ENCODE peak calls at places on chromosomes 7 and 10, in seven cellular contexts. One of them, this sample, is unnamed.

GRCh38 chr10:88372051-88372450 is 211.1 kb downstream of the RNLS start:
- DNase-seq in HAP-1: no peak
- DNase-seq in WERI-Rb-1: peak; percentile 61
- DNase-seq in body of pancreas: no peak
- DNase-seq in adrenal gland: no peak
- DNase-seq in mammary epithelial cell: no peak
- DNase-seq in psoas muscle: no peak
- DNase-seq in this sample: no peak

GRCh38 chr10:72846225-72846624 is 47.3 kb upstream of the OIT3 start:
- DNase-seq in HAP-1: no peak
- DNase-seq in WERI-Rb-1: no peak
- DNase-seq in body of pancreas: no peak
- DNase-seq in adrenal gland: no peak
- DNase-seq in mammary epithelial cell: peak; percentile 95
- DNase-seq in psoas muscle: no peak
- DNase-seq in this sample: no peak

GRCh38 chr10:27745380-27745718 is 270 bp downstream of the MKX start:
- DNase-seq in HAP-1: no peak
- DNase-seq in WERI-Rb-1: no peak
- DNase-seq in body of pancreas: no peak
- DNase-seq in adrenal gland: no peak
- DNase-seq in mammary epithelial cell: no peak
- DNase-seq in psoas muscle: peak; percentile 44
- DNase-seq in this sample: no peak

GRCh38 chr7:111232249-111233084 is 141.5 kb downstream of the LRRN3 start:
- DNase-seq in HAP-1: no peak
- DNase-seq in WERI-Rb-1: no peak
- DNase-seq in body of pancreas: no peak
- DNase-seq in adrenal gland: no peak
- DNase-seq in mammary epithelial cell: peak; percentile 56
- DNase-seq in psoas muscle: no peak
- DNase-seq in this sample: no peak

GRCh38 chr7:111855842-111856227 is 293.5 kb upstream of the IMMP2L start:
- DNase-seq in HAP-1: no peak
- DNase-seq in WERI-Rb-1: peak; percentile 47
- DNase-seq in body of pancreas: peak; percentile 35
- DNase-seq in adrenal gland: no peak
- DNase-seq in mammary epithelial cell: no peak
- DNase-seq in psoas muscle: no peak
- DNase-seq in this sample: no peak

GRCh38 chr10:70807566-70807965 is 8.2 kb upstream of the SGPL1 start:
- DNase-seq in HAP-1: no peak
- DNase-seq in WERI-Rb-1: no peak
- DNase-seq in body of pancreas: no peak
- DNase-seq in adrenal gland: no peak
- DNase-seq in mammary epithelial cell: peak; percentile 10
- DNase-seq in psoas muscle: no peak
- DNase-seq in this sample: no peak

GRCh38 chr7:513521-514166 is 6.0 kb downstream of the PDGFA start:
- DNase-seq in HAP-1: no peak
- DNase-seq in WERI-Rb-1: no peak
- DNase-seq in body of pancreas: peak; percentile 52
- DNase-seq in adrenal gland: no peak
- DNase-seq in mammary epithelial cell: peak; percentile 55
- DNase-seq in psoas muscle: no peak
- DNase-seq in this sample: no peak

GRCh38 chr7:24073651-24074420 is 210.2 kb upstream of the NPY start:
- DNase-seq in HAP-1: no peak
- DNase-seq in WERI-Rb-1: no peak
- DNase-seq in body of pancreas: no peak
- DNase-seq in adrenal gland: no peak
- DNase-seq in mammary epithelial cell: no peak
- DNase-seq in psoas muscle: no peak
- DNase-seq in this sample: no peak

GRCh38 chr7:85622059-85622458 is 435.2 kb upstream of the SEMA3D start:
- DNase-seq in HAP-1: no peak
- DNase-seq in WERI-Rb-1: no peak
- DNase-seq in body of pancreas: no peak
- DNase-seq in adrenal gland: no peak
- DNase-seq in mammary epithelial cell: no peak
- DNase-seq in psoas muscle: no peak
- DNase-seq in this sample: no peak

GRCh38 chr7:71694678-71695077 is 562.7 kb downstream of the GALNT17 start:
- DNase-seq in HAP-1: no peak
- DNase-seq in WERI-Rb-1: no peak
- DNase-seq in body of pancreas: no peak
- DNase-seq in adrenal gland: peak; percentile 11
- DNase-seq in mammary epithelial cell: no peak
- DNase-seq in psoas muscle: no peak
- DNase-seq in this sample: no peak

GRCh38 chr10:22365644-22366565 is 20.6 kb downstream of the SPAG6 start:
- DNase-seq in HAP-1: peak; percentile 80
- DNase-seq in WERI-Rb-1: no peak
- DNase-seq in body of pancreas: no peak
- DNase-seq in adrenal gland: no peak
- DNase-seq in mammary epithelial cell: no peak
- DNase-seq in psoas muscle: no peak
- DNase-seq in this sample: no peak

GRCh38 chr10:47034511-47035051 is 123.4 kb downstream of the PTPN20 start:
- DNase-seq in HAP-1: no peak
- DNase-seq in WERI-Rb-1: peak; percentile 17
- DNase-seq in body of pancreas: peak; percentile 2
- DNase-seq in adrenal gland: peak; percentile 92
- DNase-seq in mammary epithelial cell: no peak
- DNase-seq in psoas muscle: peak; percentile 19
- DNase-seq in this sample: no peak

DNA sequence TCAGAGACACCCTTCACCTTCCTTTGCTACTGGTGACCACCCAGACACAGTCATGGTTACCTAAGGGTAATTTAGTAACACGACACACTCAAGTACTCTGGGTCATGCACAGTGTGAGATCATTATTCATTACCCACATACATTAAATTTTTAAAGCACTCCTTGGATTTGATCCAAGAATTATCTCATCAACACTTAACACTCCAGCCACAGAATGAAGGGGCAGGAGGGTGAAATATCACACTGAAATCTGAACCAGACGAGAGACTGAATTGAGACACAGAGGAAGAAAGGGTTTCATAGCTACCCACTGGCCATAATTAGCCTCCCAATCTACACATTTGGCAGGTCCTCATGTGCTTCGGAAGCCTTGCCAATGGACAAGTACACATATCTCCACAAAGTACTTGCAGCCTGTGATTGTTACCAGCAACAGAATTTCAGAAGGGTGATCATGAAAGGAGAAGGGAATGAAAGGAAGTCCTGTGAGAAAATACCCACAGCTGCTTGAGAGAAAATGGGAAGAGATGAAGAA is 189.3 kb downstream of the POLR1F start:
- DNase-seq in HAP-1: no peak
- DNase-seq in WERI-Rb-1: no peak
- DNase-seq in body of pancreas: no peak
- DNase-seq in adrenal gland: no peak
- DNase-seq in mammary epithelial cell: peak; percentile 64
- DNase-seq in psoas muscle: no peak
- DNase-seq in this sample: no peak
- H3K9me3 ChIP-seq in HAP-1: no peaks in the 10 kb centered on the region
- H3K9me3 ChIP-seq in WERI-Rb-1: no peaks in the 10 kb centered on the region
- H3K9me3 ChIP-seq in body of pancreas: no peaks in the 10 kb centered on the region
- H3K9me3 ChIP-seq in adrenal gland: no peaks in the 10 kb centered on the region
- H3K9me3 ChIP-seq in mammary epithelial cell: no peaks in the 10 kb centered on the region
- H3K9me3 ChIP-seq in psoas muscle: no peaks in the 10 kb centered on the region
- H3K9me3 ChIP-seq in this sample: no peaks in the 10 kb centered on the region

GRCh38 chr7:157926521-157927167 is 589.8 kb downstream of the DNAJB6 start:
- DNase-seq in HAP-1: no peak
- DNase-seq in WERI-Rb-1: no peak
- DNase-seq in body of pancreas: no peak
- DNase-seq in adrenal gland: no peak
- DNase-seq in mammary epithelial cell: no peak
- DNase-seq in psoas muscle: no peak
- DNase-seq in this sample: no peak

GRCh38 chr7:157927313-157927925 is 590.6 kb downstream of the DNAJB6 start:
- DNase-seq in HAP-1: no peak
- DNase-seq in WERI-Rb-1: no peak
- DNase-seq in body of pancreas: no peak
- DNase-seq in adrenal gland: no peak
- DNase-seq in mammary epithelial cell: no peak
- DNase-seq in psoas muscle: no peak
- DNase-seq in this sample: no peak

GRCh38 chr7:157925383-157925875 is 588.6 kb downstream of the DNAJB6 start:
- DNase-seq in HAP-1: no peak
- DNase-seq in WERI-Rb-1: no peak
- DNase-seq in body of pancreas: no peak
- DNase-seq in adrenal gland: no peak
- DNase-seq in mammary epithelial cell: no peak
- DNase-seq in psoas muscle: no peak
- DNase-seq in this sample: no peak

GRCh38 chr7:157926107-157926506 is 589.3 kb downstream of the DNAJB6 start:
- DNase-seq in HAP-1: no peak
- DNase-seq in WERI-Rb-1: no peak
- DNase-seq in body of pancreas: no peak
- DNase-seq in adrenal gland: no peak
- DNase-seq in mammary epithelial cell: no peak
- DNase-seq in psoas muscle: no peak
- DNase-seq in this sample: no peak

DNA sequence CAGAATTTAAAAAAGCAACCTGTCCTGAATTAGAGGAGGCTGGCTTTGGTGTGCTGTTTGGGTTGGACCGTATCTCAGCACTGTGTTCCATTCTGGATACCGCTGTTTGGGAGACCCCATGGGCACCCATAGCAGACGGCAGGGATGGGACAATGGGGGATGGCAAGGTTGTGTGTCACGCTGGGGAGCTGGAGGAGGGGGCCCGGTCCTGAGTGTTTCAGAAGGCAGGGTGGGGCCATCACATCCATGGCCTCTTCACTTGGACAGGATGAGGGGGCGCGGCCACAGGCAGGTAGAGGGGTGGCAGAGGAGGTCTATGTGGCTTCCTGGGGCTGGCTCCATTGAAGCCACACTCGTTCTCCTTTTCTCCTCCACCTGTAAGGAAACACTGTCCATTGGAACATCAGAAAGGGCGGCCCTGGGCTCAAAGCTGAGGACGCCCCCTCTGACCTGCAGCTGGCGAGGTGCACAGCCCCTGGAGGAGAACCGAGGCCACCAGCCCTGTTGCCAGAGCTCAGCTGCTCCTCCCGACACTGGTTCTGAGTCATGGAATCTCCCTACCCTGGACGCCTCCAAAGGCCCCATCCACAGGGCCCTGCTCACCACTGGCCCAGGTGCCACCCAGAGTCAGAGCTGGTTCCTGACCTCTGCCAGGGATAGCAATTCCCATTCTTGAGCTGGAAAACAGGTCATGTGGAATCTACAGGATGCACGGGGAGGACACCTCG is 587.3 kb downstream of the DNAJB6 start:
- DNase-seq in HAP-1: no peak
- DNase-seq in WERI-Rb-1: no peak
- DNase-seq in body of pancreas: no peak
- DNase-seq in adrenal gland: no peak
- DNase-seq in mammary epithelial cell: no peak
- DNase-seq in psoas muscle: no peak
- DNase-seq in this sample: no peak
- H3K9me3 ChIP-seq in HAP-1: no peaks in the 10 kb centered on the region
- H3K9me3 ChIP-seq in WERI-Rb-1: no peaks in the 10 kb centered on the region
- H3K9me3 ChIP-seq in body of pancreas: no peaks in the 10 kb centered on the region
- H3K9me3 ChIP-seq in adrenal gland: no peaks in the 10 kb centered on the region
- H3K9me3 ChIP-seq in mammary epithelial cell: peaks cover 44% of the 10 kb centered on the region
- H3K9me3 ChIP-seq in psoas muscle: no peaks in the 10 kb centered on the region
- H3K9me3 ChIP-seq in this sample: no peaks in the 10 kb centered on the region

GRCh38 chr7:158284617-158285382 is 302.8 kb downstream of the PTPRN2 start:
- DNase-seq in HAP-1: no peak
- DNase-seq in WERI-Rb-1: no peak
- DNase-seq in body of pancreas: no peak
- DNase-seq in adrenal gland: peak; percentile 21
- DNase-seq in mammary epithelial cell: no peak
- DNase-seq in psoas muscle: no peak
- DNase-seq in this sample: peak; percentile 11

GRCh38 chr7:158282461-158283001 is 305.1 kb downstream of the PTPRN2 start:
- DNase-seq in HAP-1: no peak
- DNase-seq in WERI-Rb-1: no peak
- DNase-seq in body of pancreas: no peak
- DNase-seq in adrenal gland: peak; percentile 43
- DNase-seq in mammary epithelial cell: no peak
- DNase-seq in psoas muscle: no peak
- DNase-seq in this sample: no peak

GRCh38 chr7:158281441-158281840 is 306.2 kb downstream of the PTPRN2 start:
- DNase-seq in HAP-1: no peak
- DNase-seq in WERI-Rb-1: no peak
- DNase-seq in body of pancreas: no peak
- DNase-seq in adrenal gland: peak; percentile 24
- DNase-seq in mammary epithelial cell: no peak
- DNase-seq in psoas muscle: no peak
- DNase-seq in this sample: no peak

GRCh38 chr7:158284121-158284520 is 303.5 kb downstream of the PTPRN2 start:
- DNase-seq in HAP-1: no peak
- DNase-seq in WERI-Rb-1: no peak
- DNase-seq in body of pancreas: no peak
- DNase-seq in adrenal gland: peak; percentile 33
- DNase-seq in mammary epithelial cell: no peak
- DNase-seq in psoas muscle: no peak
- DNase-seq in this sample: no peak

GRCh38 chr7:158283016-158283974 is 304.3 kb downstream of the PTPRN2 start:
- DNase-seq in HAP-1: no peak
- DNase-seq in WERI-Rb-1: no peak
- DNase-seq in body of pancreas: no peak
- DNase-seq in adrenal gland: peak; percentile 33
- DNase-seq in mammary epithelial cell: no peak
- DNase-seq in psoas muscle: no peak
- DNase-seq in this sample: peak; percentile 8
- H3K9me3 ChIP-seq in HAP-1: no peaks in the 10 kb centered on the region
- H3K9me3 ChIP-seq in WERI-Rb-1: peaks cover 3% of the 10 kb centered on the region
- H3K9me3 ChIP-seq in body of pancreas: no peaks in the 10 kb centered on the region
- H3K9me3 ChIP-seq in adrenal gland: no peaks in the 10 kb centered on the region
- H3K9me3 ChIP-seq in mammary epithelial cell: peaks cover 33% of the 10 kb centered on the region
- H3K9me3 ChIP-seq in psoas muscle: peaks cover 13% of the 10 kb centered on the region
- H3K9me3 ChIP-seq in this sample: no peaks in the 10 kb centered on the region

DNA sequence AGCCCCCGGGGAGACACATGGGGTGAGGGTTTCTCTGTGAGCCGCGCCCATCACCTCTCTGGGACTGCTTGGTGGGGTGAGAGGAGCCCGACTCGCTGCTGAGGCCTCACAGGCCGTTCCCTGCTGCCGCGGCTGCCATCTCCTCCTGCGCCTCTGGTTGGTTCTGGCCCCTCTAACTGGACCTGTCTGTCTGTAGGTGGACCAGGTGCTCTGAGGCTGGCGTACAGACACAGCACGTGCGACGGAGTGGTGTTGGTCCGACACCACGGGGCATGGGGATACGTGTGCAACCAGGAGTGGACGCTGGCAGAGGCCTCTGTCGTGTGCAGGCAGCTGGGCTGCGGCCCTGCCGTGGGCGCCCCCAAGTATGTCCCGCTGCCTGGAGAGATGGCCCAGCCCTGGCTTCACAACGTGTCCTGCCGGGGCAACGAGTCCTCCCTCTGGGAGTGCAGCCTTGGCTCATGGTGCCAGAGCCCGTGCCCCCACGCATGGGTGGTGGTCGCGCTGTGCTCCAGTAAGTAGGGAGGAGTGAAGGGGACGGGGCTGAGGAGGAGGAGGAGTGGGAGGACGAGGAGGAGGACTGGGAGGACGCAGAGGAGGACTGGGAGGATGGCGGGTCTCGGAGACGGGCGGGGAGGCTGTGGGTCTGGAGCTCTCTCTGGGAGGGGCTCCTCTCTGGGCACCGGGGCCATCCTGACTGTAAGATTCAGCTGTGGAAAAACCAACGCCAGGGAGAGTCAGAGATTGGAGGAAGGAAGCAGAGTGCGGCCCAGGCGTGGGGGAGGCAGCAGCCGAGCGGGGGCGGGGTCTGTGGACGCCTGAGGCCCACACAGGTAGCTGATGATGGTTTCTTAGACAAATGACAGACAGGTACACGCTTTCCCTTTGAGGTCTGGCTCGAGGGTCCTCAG is 2.6 kb downstream of the SCART1 start:
- DNase-seq in HAP-1: no peak
- DNase-seq in WERI-Rb-1: no peak
- DNase-seq in body of pancreas: no peak
- DNase-seq in adrenal gland: peak; percentile 34
- DNase-seq in mammary epithelial cell: no peak
- DNase-seq in psoas muscle: peak; percentile 42
- DNase-seq in this sample: no peak
- H3K9me3 ChIP-seq in HAP-1: no peaks in the 10 kb centered on the region
- H3K9me3 ChIP-seq in WERI-Rb-1: no peaks in the 10 kb centered on the region
- H3K9me3 ChIP-seq in body of pancreas: no peaks in the 10 kb centered on the region
- H3K9me3 ChIP-seq in adrenal gland: no peaks in the 10 kb centered on the region
- H3K9me3 ChIP-seq in mammary epithelial cell: peaks cover 29% of the 10 kb centered on the region
- H3K9me3 ChIP-seq in psoas muscle: no peaks in the 10 kb centered on the region
- H3K9me3 ChIP-seq in this sample: peaks cover 16% of the 10 kb centered on the region